ENCODE peak calls at places on chromosomes 6 and 20, in four cellular contexts. W is K562, P is GM12878, K is HepG2. B is an unnamed sample.

GRCh38 chr6:142304241-142304640 is 2.4 kb downstream of the ADGRG6 start:
- DNase-seq in P (no peak), K (peak; percentile 40), W (no peak), B (no peak)

GRCh38 chr20:62736407-62737071 is 27.9 kb downstream of the NTSR1 start:
- DNase-seq in W (no peak), K (no peak), P (no peak), B (peak; percentile 29)

GRCh38 chr6:107458687-107459282 is 579 bp downstream of the PDSS2 start:
- DNase-seq in P (peak; percentile 8), W (peak; percentile 31), K (peak; percentile 25), B (peak; percentile 32)

GRCh38 chr6:143759666-143760065 is 81.9 kb downstream of the PHACTR2 start:
- DNase-seq in P (no peak), K (no peak), W (no peak), B (no peak)

GRCh38 chr20:12113468-12114371 is 196.0 kb downstream of the BTBD3 start:
- DNase-seq in P (no peak), K (no peak), W (no peak), B (no peak)

GRCh38 chr6:127539292-127539691 is 20.2 kb upstream of the MTCL3 start:
- DNase-seq in P (no peak), W (no peak), K (no peak), B (no peak)

GRCh38 chr6:154555075-154555677 is 44.7 kb upstream of the CNKSR3 start:
- DNase-seq in K (no peak), W (no peak), P (no peak), B (no peak)

GRCh38 chr6:148868314-148868713 is 121.5 kb downstream of the UST start:
- DNase-seq in P (no peak), K (no peak), W (no peak), B (no peak)

GRCh38 chr6:163369628-163370365 is 44.7 kb upstream of the QKI start:
- DNase-seq in K (no peak), P (no peak), W (no peak), B (no peak)

GRCh38 chr6:168686831-168687730 is 246.1 kb downstream of the SMOC2 start:
- DNase-seq in P (no peak), W (no peak), K (no peak), B (no peak)

GRCh38 chr6:25714765-25715164 is 39.8 kb upstream of the SLC17A4 start:
- DNase-seq in K (no peak), W (no peak), P (no peak), B (no peak)

GRCh38 chr6:7307533-7307932 is 5.5 kb downstream of the SSR1 start:
- DNase-seq in P (no peak), K (no peak), W (no peak), B (no peak)

GRCh38 chr6:21742238-21742660 is 148.7 kb downstream of the SOX4 start:
- DNase-seq in K (no peak), W (no peak), P (no peak), B (no peak)

GRCh38 chr6:90233994-90234393 is 62.6 kb downstream of the BACH2 start:
- DNase-seq in W (no peak), P (no peak), K (no peak), B (no peak)

GRCh38 chr6:139593081-139593480 is 218.6 kb upstream of the CITED2 start:
- DNase-seq in W (no peak), K (no peak), P (no peak), B (no peak)

GRCh38 chr20:40442181-40442963 is 246.7 kb downstream of the MAFB start:
- DNase-seq in P (no peak), K (no peak), W (no peak), B (peak; percentile 51)

GRCh38 chr6:125888989-125889656 is 67.4 kb upstream of the HINT3 start:
- DNase-seq in K (peak; percentile 64), P (no peak), W (peak; percentile 62), B (peak; percentile 24)

GRCh38 chr6:25962368-25963127 is at the start of gene TRIM38:
- DNase-seq in K (peak; percentile 74), W (peak; percentile 68), P (peak; percentile 85), B (no peak)

GRCh38 chr20:46883847-46884246 is 10.8 kb upstream of the EYA2 start:
- DNase-seq in W (no peak), P (no peak), K (no peak), B (no peak)

GRCh38 chr6:137342607-137343186 is 123.5 kb upstream of the IFNGR1 start:
- DNase-seq in P (no peak), W (no peak), K (no peak), B (peak; percentile 22)

GRCh38 chr6:14178083-14178445 is 60.5 kb downstream of the CD83 start:
- DNase-seq in K (no peak), P (no peak), W (no peak), B (no peak)

GRCh38 chr6:14175031-14175430 is 57.5 kb downstream of the CD83 start:
- DNase-seq in K (no peak), W (no peak), P (no peak), B (no peak)

GRCh38 chr6:14177413-14178082 is 60.0 kb downstream of the CD83 start:
- DNase-seq in P (no peak), W (no peak), K (no peak), B (no peak)

GRCh38 chr6:14172575-14172974 is 55.0 kb downstream of the CD83 start:
- DNase-seq in K (no peak), P (no peak), W (no peak), B (no peak)

DNA sequence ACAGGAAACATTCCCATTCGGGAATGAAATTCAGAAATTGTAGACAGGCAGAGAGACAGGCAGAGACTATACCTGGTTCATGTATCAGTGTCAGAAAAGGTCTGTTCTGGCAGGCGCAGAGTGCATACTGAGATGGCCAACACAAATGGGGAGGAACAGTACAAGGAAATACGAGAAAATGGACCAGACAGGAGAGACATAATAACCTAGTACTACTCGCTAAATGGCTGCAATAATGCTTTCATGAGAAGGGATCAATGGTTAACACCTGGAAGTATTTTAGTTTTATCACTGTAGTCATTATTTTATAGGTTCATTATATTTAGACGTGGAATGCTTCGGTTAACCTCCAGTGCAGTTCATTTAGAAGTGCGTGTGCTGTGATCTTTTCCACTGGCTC is 58.9 kb downstream of the CD83 start:
- DNase-seq in K (no peak), P (no peak), W (no peak), B (no peak)
- TF ChIP-seq CREB1 in K (no peak), P (no peak), W (no peak), B (no peak)

DNA sequence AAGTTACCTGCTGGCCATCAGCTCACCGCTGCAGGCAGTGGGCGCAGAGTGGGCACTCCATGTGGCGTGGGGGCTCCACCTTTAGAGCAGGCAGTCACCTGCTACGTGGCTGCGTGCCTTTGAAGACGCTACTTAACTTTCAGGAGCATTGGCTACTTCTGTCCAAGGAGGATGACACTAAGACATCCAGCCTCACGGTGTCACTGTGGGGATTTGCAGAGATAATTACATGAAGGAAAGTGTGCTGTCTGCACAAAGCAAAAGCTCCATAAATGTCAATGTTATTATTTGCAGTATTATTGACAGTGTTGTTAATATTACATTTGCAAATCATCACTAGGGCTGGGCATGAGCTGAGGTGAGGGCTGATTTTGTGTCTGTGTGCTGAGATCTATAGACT is 166.0 kb upstream of the SYNDIG1 start:
- DNase-seq in W (no peak), P (no peak), K (no peak), B (no peak)
- TF ChIP-seq ESRRA in W (no peak), P (no peak), K (no peak), B (no peak)

GRCh38 chr20:1676650-1677049 is 19.1 kb upstream of the SIRPG start:
- DNase-seq in P (no peak), W (no peak), K (no peak), B (no peak)
- TF ChIP-seq ETV6 in P (no peak), W (no peak), K (no peak), B (no peak)

GRCh38 chr6:19866900-19867627 is 29.9 kb downstream of the ID4 start:
- DNase-seq in W (no peak), P (no peak), K (peak; percentile 18), B (no peak)
- TF ChIP-seq CREB1 in W (no peak), P (no peak), K (no peak), B (no peak)

DNA sequence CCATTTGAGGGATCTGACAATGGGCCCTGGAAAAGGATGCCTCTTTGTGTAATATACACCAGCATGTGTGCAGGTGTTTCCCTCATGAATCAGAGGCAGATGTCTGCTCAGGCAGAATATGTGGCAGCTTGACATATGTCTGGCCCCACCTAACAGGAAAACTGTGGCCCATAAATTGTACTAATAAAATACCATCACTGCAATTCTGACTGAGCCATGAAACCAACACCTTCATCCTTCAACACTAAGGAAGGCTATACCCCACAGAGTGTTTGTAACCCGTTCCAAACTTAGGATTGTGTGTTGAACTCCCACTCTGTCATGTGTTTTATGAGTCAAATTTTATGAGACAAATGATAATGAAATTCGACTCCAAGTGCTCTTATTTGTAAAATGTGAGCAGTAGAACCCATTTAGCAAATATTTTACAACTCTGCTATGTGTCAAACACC is 22.7 kb downstream of the LAMA4 start:
- DNase-seq in P (no peak), K (no peak), W (no peak), B (no peak)
- TF ChIP-seq ESRRA in P (no peak), K (no peak), W (no peak), B (no peak)

GRCh38 chr6:189676-190075 is 102.6 kb upstream of the DUSP22 start:
- DNase-seq in K (no peak), P (no peak), W (no peak), B (no peak)
- TF ChIP-seq ETV6 in K (no peak), P (no peak), W (no peak), B (no peak)

GRCh38 chr6:71181565-71181964 is 107.0 kb upstream of the OGFRL1 start:
- DNase-seq in W (no peak), P (no peak), K (peak; percentile 3), B (peak; percentile 40)
- TF ChIP-seq CREB1 in W (no peak), P (no peak), K (no peak), B (no peak)

B was measured in WTC11.